ENCODE peak calls at places on chromosomes 13 and 19, in four cellular contexts. V is PC-3, R is psoas muscle, K is GM23338. F is an unnamed sample. For H3K27me3, the result is how much of the 10 kb centered on the place peaks cover.

GRCh38 chr19:18122860-18123795 is 25.6 kb downstream of the MAST3 start:
- DNase-seq in V (no peak), K (no peak), R (no peak), F (no peak)

GRCh38 chr13:108000998-108001397 is 214.3 kb downstream of the LIG4 start:
- DNase-seq in R (no peak), K (no peak), V (no peak), F (no peak)

GRCh38 chr13:28568286-28568685 is 73.4 kb upstream of the FLT1 start:
- DNase-seq in K (no peak), V (no peak), R (peak), F (peak)

GRCh38 chr13:31201341-31202024 is 1.7 kb downstream of the B3GLCT start:
- DNase-seq in K (no peak), V (peak), R (peak), F (peak)

GRCh38 chr13:51818771-51819511 is 15.0 kb upstream of the DHRS12 start:
- DNase-seq in V (no peak), R (peak), K (no peak), F (no peak)

GRCh38 chr19:16376241-16376640 is 51.6 kb downstream of the KLF2 start:
- DNase-seq in V (no peak), K (no peak), R (no peak), F (no peak)

GRCh38 chr13:59356607-59357006 is 807.1 kb downstream of the DIAPH3 start:
- DNase-seq in K (no peak), R (peak), V (no peak), F (peak)

GRCh38 chr13:33340631-33341030 is 55.1 kb upstream of the STARD13 start:
- DNase-seq in V (no peak), K (no peak), R (no peak), F (no peak)

GRCh38 chr13:76828316-76828741 is 57.9 kb downstream of the KCTD12 start:
- DNase-seq in K (no peak), R (no peak), V (no peak), F (no peak)

GRCh38 chr19:4976412-4977298 is 7.7 kb downstream of the KDM4B start:
- DNase-seq in K (peak), V (peak), R (peak), F (peak)
- H3K4me3 ChIP-seq in K (no peak), V (peak), R (peak), F (no peak)

DNA sequence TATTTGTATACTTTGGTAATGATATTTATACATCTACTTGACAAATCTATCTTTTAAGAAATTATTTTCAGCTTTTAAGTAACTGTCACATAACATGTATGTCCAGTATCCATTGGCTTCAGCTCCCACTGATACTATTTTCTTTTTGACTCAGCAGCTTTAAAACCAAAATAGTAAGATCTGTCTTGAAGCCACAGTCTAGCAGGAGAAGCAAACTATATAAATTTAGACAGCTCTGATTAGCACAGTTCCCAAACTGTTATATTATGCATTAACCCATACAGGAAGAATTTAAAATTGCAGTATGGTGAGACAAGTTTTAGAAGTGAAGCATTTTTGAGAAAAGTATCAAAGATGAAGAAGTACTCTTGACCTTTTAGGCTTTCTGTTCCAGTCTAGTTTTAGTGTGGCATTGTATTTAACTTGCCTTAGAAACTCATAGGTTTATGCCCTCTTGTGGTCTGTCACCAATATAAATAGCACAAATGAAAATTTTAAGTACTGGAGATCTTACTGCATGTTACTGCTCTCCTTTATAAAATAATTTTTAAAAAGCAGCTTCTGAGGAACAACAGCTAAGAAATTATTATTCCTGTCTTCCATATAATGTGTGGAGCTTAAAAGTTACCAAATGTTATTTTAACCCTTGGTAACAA is 24.7 kb downstream of the URI1 start:
- DNase-seq in R (no peak), V (peak), K (peak), F (no peak)
- TF ChIP-seq CTCF in R (no peak), V (peak), K (no peak), F (peak)

GRCh38 chr19:10421240-10421948 is 1.1 kb downstream of the PDE4A start:
- DNase-seq in K (no peak), V (no peak), R (no peak), F (no peak)
- H3K27me3 ChIP-seq in K (half or more), V (half or more), R (under half), F (half or more)

DNA sequence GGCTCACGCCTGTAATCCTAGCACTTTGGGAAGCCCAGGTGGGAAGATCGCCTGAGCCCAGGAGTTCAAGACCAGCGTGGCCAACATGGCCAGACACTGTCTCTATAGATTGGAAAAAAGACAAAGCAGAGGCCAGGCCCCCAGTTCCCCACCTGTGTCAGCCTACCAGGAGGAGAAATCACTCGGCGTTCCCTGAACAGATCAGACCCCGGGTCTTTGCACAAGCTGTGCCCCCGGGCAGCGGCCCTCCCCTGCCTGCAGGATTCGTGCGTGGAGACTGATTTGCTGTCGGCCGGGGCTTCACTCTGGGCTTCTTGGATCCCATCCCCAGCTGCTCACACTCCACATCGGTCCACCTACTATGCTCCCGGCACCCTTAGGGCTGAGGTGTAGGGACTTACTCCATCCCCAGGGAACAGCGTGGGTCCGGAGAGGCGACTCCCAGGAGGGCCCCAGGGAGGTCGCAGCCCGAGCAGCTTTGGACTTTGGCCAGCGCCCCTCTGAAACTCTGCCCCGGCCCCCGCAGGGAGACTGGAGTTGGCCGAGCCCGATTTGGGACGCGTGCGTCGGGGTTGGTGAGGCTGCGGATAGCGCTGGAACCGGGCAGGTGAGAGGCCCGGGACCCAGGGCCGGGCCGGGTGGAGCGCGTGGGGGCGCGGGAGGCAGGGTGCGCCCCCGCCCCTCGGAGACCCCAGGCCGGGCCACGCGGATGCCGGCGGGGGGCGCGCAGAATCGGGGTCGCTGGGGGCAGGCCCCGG is 515 bp upstream of the EFNA2 start:
- DNase-seq in R (no peak), K (peak), V (no peak), F (no peak)
- H3K4me3 ChIP-seq in R (no peak), K (peak), V (no peak), F (no peak)

DNA sequence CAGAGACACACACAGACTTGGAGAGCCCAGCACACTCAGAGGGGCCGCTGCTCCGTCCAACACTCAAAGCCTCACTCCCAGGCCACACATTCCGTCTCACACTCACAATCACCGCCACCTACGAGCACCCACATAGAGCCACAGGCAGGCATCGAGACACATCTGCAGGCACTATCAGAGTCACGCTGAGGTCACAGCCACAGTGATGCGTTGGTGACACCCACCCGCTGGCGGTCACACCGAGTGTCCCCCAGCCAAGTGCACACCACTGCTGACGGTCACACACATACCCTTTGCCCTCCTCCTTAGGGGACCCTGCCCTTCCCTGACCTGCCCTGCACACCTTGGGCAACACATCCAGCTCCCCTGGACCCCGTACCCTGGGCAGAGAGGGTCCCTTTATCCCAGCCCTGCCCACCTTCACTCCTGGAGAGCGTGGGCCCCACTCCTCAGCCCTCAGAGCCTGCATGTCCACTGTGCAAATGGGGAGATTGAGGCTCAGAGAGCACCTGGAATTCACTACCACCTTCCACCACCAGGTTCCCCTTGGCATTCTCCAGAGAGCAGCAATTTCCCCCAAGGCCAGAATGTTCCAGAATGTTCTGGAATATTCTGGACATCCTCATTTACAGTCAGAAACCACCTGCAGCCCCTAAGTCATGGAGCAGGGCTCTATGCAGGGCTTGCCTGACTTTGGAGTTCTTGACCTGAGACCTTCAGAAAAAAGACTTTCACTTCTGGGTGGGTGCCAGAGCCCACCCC is 5.4 kb downstream of the FUT5 start:
- DNase-seq in V (no peak), R (no peak), K (peak), F (no peak)
- TF ChIP-seq CTCF in V (peak), R (no peak), K (no peak), F (no peak)

DNA sequence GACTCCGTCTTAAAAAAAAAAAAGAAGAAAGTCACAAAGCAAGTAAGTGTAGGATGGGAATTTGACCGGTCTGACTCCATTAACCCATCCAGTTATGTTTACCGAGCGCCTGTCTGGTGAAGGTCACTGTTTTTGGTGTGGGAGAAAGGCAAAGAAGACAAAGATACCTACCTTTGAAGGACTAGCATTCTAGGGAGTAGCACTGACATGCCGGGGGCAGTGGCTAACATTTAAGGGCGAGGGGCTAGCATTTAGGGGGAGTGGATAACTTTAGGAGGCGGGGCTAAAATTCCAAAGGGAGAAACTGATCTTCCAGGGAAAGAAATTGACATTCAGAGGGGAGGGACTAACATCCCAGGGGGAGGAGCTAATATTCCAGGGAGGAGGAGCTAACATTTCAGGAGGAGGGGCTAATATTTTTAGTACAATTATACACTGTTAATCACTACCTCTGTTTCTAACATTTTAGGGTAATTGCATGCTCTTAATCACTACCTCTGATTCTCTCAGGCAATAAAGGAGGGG is 8.7 kb downstream of the GPR32 start:
- DNase-seq in R (no peak), K (peak), V (no peak), F (no peak)
- H3K27me3 ChIP-seq in R (under half), K (half or more), V (half or more), F (half or more)

DNA sequence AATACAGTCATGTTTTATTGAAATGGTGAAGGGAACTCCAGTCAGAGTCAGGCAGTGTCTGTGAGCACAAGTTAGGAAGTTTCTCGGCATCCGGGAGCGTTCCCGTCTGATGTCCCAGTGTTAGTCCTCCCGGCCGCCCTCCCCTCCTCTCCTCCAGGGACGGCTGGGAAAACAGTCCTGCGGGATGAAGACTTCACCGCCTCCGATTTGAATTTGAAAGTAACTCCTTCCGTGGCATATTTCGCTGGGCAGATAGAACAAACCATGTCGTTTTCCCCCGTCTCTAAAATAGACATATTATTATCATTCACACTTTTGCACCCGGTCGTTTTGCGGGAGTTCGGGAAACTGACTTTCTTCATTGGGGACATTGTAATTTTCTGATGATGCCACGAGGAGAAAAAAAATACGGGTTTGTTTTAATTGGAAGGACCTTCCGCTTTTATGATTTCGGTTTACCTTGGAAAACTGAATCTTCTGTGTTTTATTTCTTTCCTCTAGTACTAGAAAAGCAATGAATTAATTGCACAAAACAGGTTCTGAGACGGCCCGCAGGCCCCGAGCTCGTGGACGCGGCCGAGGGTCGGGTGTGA is 76.6 kb downstream of the ZIC5 start:
- DNase-seq in K (peak), V (no peak), R (no peak), F (no peak)
- H3K4me3 ChIP-seq in K (peak), V (no peak), R (peak), F (peak)

DNA sequence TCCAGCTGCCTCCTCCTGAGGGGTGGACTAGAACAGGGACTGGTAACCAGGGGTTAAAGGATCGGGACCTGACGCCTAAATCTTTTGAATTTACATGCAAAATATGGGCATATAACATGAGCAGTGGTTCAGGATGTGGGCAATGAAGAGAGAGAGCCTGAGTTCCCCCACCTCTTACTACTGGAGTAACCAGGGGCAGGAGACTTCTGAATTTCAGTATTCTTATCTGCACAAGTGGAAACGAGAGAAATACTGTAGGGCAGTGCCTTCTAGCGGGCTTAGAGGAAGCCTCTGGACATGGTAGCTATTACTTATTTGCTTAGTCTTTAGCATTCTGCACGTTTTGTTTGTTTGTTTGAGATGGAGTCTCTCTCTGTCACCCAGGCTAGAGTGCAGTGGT is 26.3 kb downstream of the BCAT2 start:
- DNase-seq in R (no peak), V (peak), K (no peak), F (no peak)
- TF ChIP-seq CTCF in R (no peak), V (no peak), K (peak), F (peak)

GRCh38 chr13:26759907-26760834 is at the start of gene GPR12:
- DNase-seq in V (no peak), R (no peak), K (peak), F (no peak)
- H3K27me3 ChIP-seq in V (half or more), R (under half), K (under half), F (under half)

GRCh38 chr13:19860884-19861655 is 2.4 kb downstream of the ZMYM5 start:
- DNase-seq in R (no peak), V (peak), K (no peak), F (no peak)
- H3K4me3 ChIP-seq in R (peak), V (peak), K (peak), F (no peak)

F was measured in heart right ventricle.